ENCODE peak calls at places on chromosomes 6 and 20, in eight cellular contexts. K is Calu3; O is heart left ventricle; N is stimulated activated CD8-positive, alpha-beta memory T cell treated with anti-CD3 and anti-CD28 coated beads, Interleukin-4, amount 100 ng/mL, for 24 hours; T is NCI-H524; Z is NCI-H146; M is T-cell; I is NCI-H446 treated with DMSO at 0.1 percent for 48 hours. B is an unnamed sample.

GRCh38 chr20:5172903-5173463 is 46.2 kb downstream of the CDS2 start:
- DNase-seq in K (no peak), O (no peak), N (no peak), T (no peak), Z (no peak), M (no peak), I (no peak), B (no peak)

GRCh38 chr6:157557541-157557940 is 176.6 kb downstream of the ZDHHC14 start:
- DNase-seq in K (no peak), O (no peak), N (no peak), T (no peak), Z (no peak), M (no peak), I (no peak), B (no peak)

GRCh38 chr20:45918779-45919535 is 7.0 kb upstream of the PLTP start:
- DNase-seq in K (no peak), O (no peak), N (no peak), T (no peak), Z (no peak), M (no peak), I (no peak), B (no peak)

GRCh38 chr6:158040804-158041347 is 59.2 kb downstream of the SYNJ2 start:
- DNase-seq in K (no peak), O (no peak), N (no peak), T (no peak), Z (no peak), M (no peak), I (no peak), B (no peak)

GRCh38 chr20:51700809-51701285 is 67.3 kb downstream of the ATP9A start:
- DNase-seq in K (peak), O (no peak), N (no peak), T (peak), Z (peak), M (no peak), I (peak), B (no peak)

GRCh38 chr20:18666803-18667460 is 79.1 kb downstream of the DTD1 start:
- DNase-seq in K (no peak), O (no peak), N (no peak), T (peak), Z (peak), M (no peak), I (no peak), B (no peak)

GRCh38 chr6:23775127-23775526 is 350.9 kb upstream of the NRSN1 start:
- DNase-seq in K (no peak), O (no peak), N (no peak), T (no peak), Z (no peak), M (no peak), I (no peak), B (no peak)

GRCh38 chr6:10633216-10633615 is 61.2 kb downstream of the C6orf52 start:
- DNase-seq in K (peak), O (no peak), N (no peak), T (no peak), Z (no peak), M (no peak), I (no peak), B (no peak)

GRCh38 chr20:58293453-58293852 is 16.1 kb upstream of the RAB22A start:
- DNase-seq in K (no peak), O (peak), N (no peak), T (peak), Z (peak), M (no peak), I (no peak), B (no peak)

GRCh38 chr6:106396426-106397220 is 36.1 kb downstream of the CRYBG1 start:
- DNase-seq in K (peak), O (no peak), N (no peak), T (no peak), Z (no peak), M (no peak), I (no peak), B (no peak)

GRCh38 chr20:8490076-8490830 is 358.2 kb downstream of the PLCB1 start:
- DNase-seq in K (no peak), O (no peak), N (no peak), T (no peak), Z (no peak), M (no peak), I (no peak), B (no peak)

GRCh38 chr20:24761220-24762065 is 187.6 kb upstream of the CST7 start:
- DNase-seq in K (no peak), O (no peak), N (no peak), T (no peak), Z (no peak), M (no peak), I (no peak), B (no peak)

GRCh38 chr20:2701671-2702081 is 9.1 kb downstream of the EBF4 start:
- DNase-seq in K (no peak), O (no peak), N (no peak), T (no peak), Z (no peak), M (no peak), I (no peak), B (no peak)

GRCh38 chr6:158905277-158905676 is 86.1 kb upstream of the EZR start:
- DNase-seq in K (no peak), O (no peak), N (no peak), T (no peak), Z (no peak), M (no peak), I (no peak), B (no peak)

GRCh38 chr6:27414300-27414699 is 25.7 kb downstream of the ZNF391 start:
- DNase-seq in K (no peak), O (no peak), N (no peak), T (no peak), Z (no peak), M (no peak), I (no peak), B (no peak)

GRCh38 chr6:82182756-82183155 is 64.8 kb downstream of the IBTK start:
- DNase-seq in K (no peak), O (no peak), N (no peak), T (no peak), Z (no peak), M (no peak), I (no peak), B (no peak)

GRCh38 chr20:62716941-62717310 is 8.3 kb downstream of the NTSR1 start:
- DNase-seq in K (no peak), O (no peak), N (no peak), T (no peak), Z (no peak), M (no peak), I (no peak), B (no peak)

GRCh38 chr20:38290829-38291581 is 13.0 kb upstream of the BPI start:
- DNase-seq in K (peak), O (peak), N (no peak), T (peak), Z (peak), M (no peak), I (no peak), B (no peak)

GRCh38 chr20:21352703-21353102 is 44.6 kb downstream of the NKX2-4 start:
- DNase-seq in K (no peak), O (no peak), N (no peak), T (no peak), Z (no peak), M (no peak), I (no peak), B (no peak)

GRCh38 chr20:25284131-25284601 is 36.3 kb downstream of the PYGB start:
- DNase-seq in K (no peak), O (no peak), N (no peak), T (no peak), Z (no peak), M (no peak), I (no peak), B (no peak)